ENCODE peak calls at places on chromosomes 7 and 10, in seven cellular contexts. S is astrocyte of the spinal cord; V is hippocampal formation; C is stimulated activated CD8-positive, alpha-beta memory T cell treated with anti-CD3 and anti-CD28 coated beads, Interleukin-4, amount 100 ng/mL, for 24 hours; J is memory B cell; O is kidney tubule cell; X is skeletal muscle cell. Z is an unnamed sample.

GRCh38 chr10:48608279-48608681 is 3.4 kb upstream of the ARHGAP22 start:
- DNase-seq in X (no peak), V (no peak), O (peak), J (peak), C (peak), S (no peak), Z (peak)

GRCh38 chr10:88117869-88118632 is 254.6 kb downstream of the PTEN start:
- DNase-seq in X (no peak), V (no peak), S (no peak), C (no peak), J (peak), O (no peak), Z (no peak)

GRCh38 chr7:31734456-31734855 is 47.4 kb downstream of the PPP1R17 start:
- DNase-seq in V (no peak), O (no peak), J (no peak), X (no peak), S (no peak), C (no peak), Z (no peak)

GRCh38 chr10:15719899-15720634 is at the start of gene ITGA8:
- DNase-seq in V (no peak), S (peak), C (no peak), O (no peak), X (no peak), J (no peak), Z (no peak)

GRCh38 chr10:131083915-131084790 is 227.4 kb downstream of the TCERG1L start:
- DNase-seq in O (no peak), S (no peak), X (no peak), C (no peak), J (no peak), V (no peak), Z (no peak)

GRCh38 chr7:150415161-150416160 is 35.0 kb upstream of the GIMAP8 start:
- DNase-seq in X (no peak), V (no peak), O (no peak), J (no peak), C (no peak), S (no peak), Z (no peak)

GRCh38 chr7:26694156-26694555 is 170.2 kb downstream of the SKAP2 start:
- DNase-seq in X (no peak), C (no peak), O (no peak), V (no peak), S (no peak), J (no peak), Z (no peak)

GRCh38 chr7:32860096-32860495 is 31.5 kb downstream of the KBTBD2 start:
- DNase-seq in C (no peak), V (no peak), X (no peak), S (no peak), J (no peak), O (no peak), Z (no peak)

GRCh38 chr10:31947144-31947926 is 18.7 kb upstream of the ARHGAP12 start:
- DNase-seq in O (peak), X (peak), C (no peak), V (peak), S (peak), J (no peak), Z (no peak)

GRCh38 chr10:31630866-31631567 is 297.6 kb downstream of the ARHGAP12 start:
- DNase-seq in V (no peak), J (no peak), S (no peak), X (no peak), O (no peak), C (no peak), Z (no peak)

GRCh38 chr10:98619446-98619845 is 172.7 kb upstream of the HPS1 start:
- DNase-seq in S (no peak), V (no peak), J (no peak), X (no peak), O (no peak), C (no peak), Z (no peak)

GRCh38 chr10:27745380-27745718 is 270 bp downstream of the MKX start:
- DNase-seq in C (no peak), X (no peak), V (no peak), J (no peak), S (no peak), O (no peak), Z (no peak)

GRCh38 chr7:152180587-152180986 is 155.1 kb downstream of the GALNT11 start:
- DNase-seq in V (no peak), J (no peak), C (no peak), X (no peak), S (no peak), O (no peak), Z (no peak)

GRCh38 chr10:14742382-14742781 is 32.3 kb downstream of the FAM107B start:
- DNase-seq in C (no peak), O (no peak), J (no peak), X (no peak), V (no peak), S (no peak), Z (no peak)

GRCh38 chr10:99619090-99619800 is 994 bp downstream of the SLC25A28 start:
- DNase-seq in J (peak), O (peak), V (no peak), S (peak), C (no peak), X (no peak), Z (no peak)

GRCh38 chr10:11443468-11444147 is 167.8 kb downstream of the USP6NL start:
- DNase-seq in X (no peak), C (no peak), O (no peak), V (no peak), S (no peak), J (no peak), Z (no peak)

GRCh38 chr10:103695584-103696005 is 159.8 kb downstream of the SH3PXD2A start:
- DNase-seq in V (no peak), C (no peak), S (peak), J (no peak), X (peak), O (no peak), Z (no peak)

GRCh38 chr10:71156436-71156835 is 55.9 kb upstream of the UNC5B start:
- DNase-seq in S (no peak), V (no peak), X (no peak), O (no peak), C (no peak), J (no peak), Z (no peak)

GRCh38 chr10:44173558-44173894 is 211.4 kb downstream of the CXCL12 start:
- DNase-seq in X (no peak), J (no peak), V (no peak), S (no peak), C (no peak), O (no peak), Z (no peak)

GRCh38 chr7:151570366-151570915 is 50.7 kb upstream of the RHEB start:
- DNase-seq in J (no peak), S (peak), V (no peak), X (no peak), C (no peak), O (no peak), Z (no peak)

GRCh38 chr7:29607889-29608288 is 44.3 kb downstream of the PRR15 start:
- DNase-seq in V (no peak), O (peak), S (peak), X (no peak), C (no peak), J (no peak), Z (no peak)

GRCh38 chr7:122301858-122302745 is 2.4 kb downstream of the FEZF1 start:
- DNase-seq in J (no peak), S (no peak), V (no peak), O (no peak), X (no peak), C (no peak), Z (no peak)

GRCh38 chr10:51367120-51367519 is 292.8 kb downstream of the PRKG1 start:
- DNase-seq in S (no peak), C (no peak), O (no peak), J (no peak), V (no peak), X (no peak), Z (no peak)

GRCh38 chr10:86950349-86950748 is 7.1 kb downstream of the MMRN2 start:
- DNase-seq in C (no peak), X (no peak), J (no peak), O (no peak), V (no peak), S (no peak), Z (no peak)

GRCh38 chr10:129971381-129972144 is 7.5 kb upstream of the EBF3 start:
- DNase-seq in S (no peak), X (no peak), O (peak), C (peak), J (no peak), V (no peak), Z (no peak)

GRCh38 chr7:151586531-151587270 is 67.0 kb upstream of the RHEB start:
- DNase-seq in V (no peak), O (no peak), C (no peak), J (no peak), X (no peak), S (no peak), Z (no peak)

GRCh38 chr7:49074538-49074937 is 150.2 kb downstream of the CDC14C start:
- DNase-seq in C (no peak), S (no peak), O (no peak), X (no peak), V (no peak), J (no peak), Z (no peak)

GRCh38 chr10:86362566-86363183 is 3.9 kb downstream of the GRID1 start:
- DNase-seq in V (no peak), O (no peak), X (no peak), S (no peak), J (no peak), C (no peak), Z (no peak)

GRCh38 chr10:9305018-9305655 is 1250.6 kb downstream of the GATA3 start:
- DNase-seq in J (no peak), C (no peak), S (peak), O (peak), V (no peak), X (no peak), Z (no peak)

GRCh38 chr7:151018421-151019129 is 5.7 kb downstream of the ATG9B start:
- DNase-seq in O (no peak), J (peak), S (peak), X (peak), V (no peak), C (no peak), Z (no peak)

GRCh38 chr10:23293973-23294372 is 50.6 kb downstream of the C10orf67 start:
- DNase-seq in S (no peak), X (no peak), C (no peak), O (no peak), J (no peak), V (no peak), Z (no peak)

GRCh38 chr10:88114368-88114767 is 250.9 kb downstream of the PTEN start:
- DNase-seq in V (no peak), O (peak), C (no peak), S (no peak), J (no peak), X (no peak), Z (no peak)

GRCh38 chr10:70032667-70033066 is 20.0 kb upstream of the MACROH2A2 start:
- DNase-seq in V (no peak), O (no peak), C (no peak), J (no peak), X (no peak), S (no peak), Z (no peak)

GRCh38 chr7:21293771-21294170 is 134.1 kb upstream of the SP4 start:
- DNase-seq in O (no peak), X (no peak), V (no peak), C (no peak), S (no peak), J (no peak), Z (no peak)

Z was measured in stimulated activated naive B cell treated with anti-CD40 and anti-IgM and Interleukin-4, amounts not matched to agents 10 μg/mL and 1 μg/mL and 100 μg/mL, for 72 hours.